ENCODE peak calls at places on chromosomes 7 and 10, in five cellular contexts. One of them, this sample, is unnamed.

GRCh38 chr7:92765725-92766124 is 70.6 kb downstream of the CDK6 start:
- DNase-seq in SJSA1: peak; percentile 72
- DNase-seq in posterior vena cava: no peak
- DNase-seq in prostate gland: no peak
- DNase-seq in lower leg skin: no peak
- DNase-seq in this sample: no peak

GRCh38 chr10:125691160-125691981 is 8.4 kb upstream of the TEX36 start:
- DNase-seq in SJSA1: no peak
- DNase-seq in posterior vena cava: no peak
- DNase-seq in prostate gland: no peak
- DNase-seq in lower leg skin: no peak
- DNase-seq in this sample: no peak

GRCh38 chr7:139752600-139752999 is 25.2 kb downstream of the HIPK2 start:
- DNase-seq in SJSA1: no peak
- DNase-seq in posterior vena cava: no peak
- DNase-seq in prostate gland: no peak
- DNase-seq in lower leg skin: peak; percentile 34
- DNase-seq in this sample: no peak

GRCh38 chr10:88038268-88038667 is 174.8 kb downstream of the PTEN start:
- DNase-seq in SJSA1: no peak
- DNase-seq in posterior vena cava: no peak
- DNase-seq in prostate gland: no peak
- DNase-seq in lower leg skin: no peak
- DNase-seq in this sample: no peak

GRCh38 chr7:125316451-125316850 is 386.8 kb upstream of the POT1 start:
- DNase-seq in SJSA1: no peak
- DNase-seq in posterior vena cava: no peak
- DNase-seq in prostate gland: no peak
- DNase-seq in lower leg skin: no peak
- DNase-seq in this sample: no peak

GRCh38 chr10:103709341-103709920 is 145.9 kb downstream of the SH3PXD2A start:
- DNase-seq in SJSA1: no peak
- DNase-seq in posterior vena cava: no peak
- DNase-seq in prostate gland: no peak
- DNase-seq in lower leg skin: no peak
- DNase-seq in this sample: no peak

GRCh38 chr7:27129729-27130539 is 623 bp downstream of the HOXA4 start:
- DNase-seq in SJSA1: peak; percentile 61
- DNase-seq in posterior vena cava: no peak
- DNase-seq in prostate gland: no peak
- DNase-seq in lower leg skin: peak; percentile 87
- DNase-seq in this sample: peak; percentile 75

GRCh38 chr10:11150255-11150731 is 132.6 kb downstream of the CELF2 start:
- DNase-seq in SJSA1: no peak
- DNase-seq in posterior vena cava: no peak
- DNase-seq in prostate gland: no peak
- DNase-seq in lower leg skin: no peak
- DNase-seq in this sample: no peak

GRCh38 chr7:122198581-122198980 is 54.5 kb upstream of the AASS start:
- DNase-seq in SJSA1: no peak
- DNase-seq in posterior vena cava: no peak
- DNase-seq in prostate gland: no peak
- DNase-seq in lower leg skin: no peak
- DNase-seq in this sample: no peak

GRCh38 chr10:56116684-56117083 is 244.4 kb downstream of the ZWINT start:
- DNase-seq in SJSA1: no peak
- DNase-seq in posterior vena cava: no peak
- DNase-seq in prostate gland: no peak
- DNase-seq in lower leg skin: no peak
- DNase-seq in this sample: no peak

GRCh38 chr10:131625041-131625440 is 275.8 kb upstream of the PPP2R2D start:
- DNase-seq in SJSA1: no peak
- DNase-seq in posterior vena cava: peak; percentile 80
- DNase-seq in prostate gland: no peak
- DNase-seq in lower leg skin: peak; percentile 56
- DNase-seq in this sample: no peak

GRCh38 chr10:99410876-99411275 is 19.5 kb downstream of the GOT1 start:
- DNase-seq in SJSA1: no peak
- DNase-seq in posterior vena cava: no peak
- DNase-seq in prostate gland: no peak
- DNase-seq in lower leg skin: no peak
- DNase-seq in this sample: no peak

GRCh38 chr7:105838273-105839141 is 37.9 kb downstream of the ATXN7L1 start:
- DNase-seq in SJSA1: peak; percentile 57
- DNase-seq in posterior vena cava: no peak
- DNase-seq in prostate gland: no peak
- DNase-seq in lower leg skin: no peak
- DNase-seq in this sample: peak; percentile 70

GRCh38 chr10:1627945-1628344 is 109.4 kb downstream of the ADARB2 start:
- DNase-seq in SJSA1: no peak
- DNase-seq in posterior vena cava: no peak
- DNase-seq in prostate gland: no peak
- DNase-seq in lower leg skin: peak; percentile 60
- DNase-seq in this sample: no peak

GRCh38 chr7:134470864-134471263 is 12.0 kb upstream of the AKR1B1 start:
- DNase-seq in SJSA1: peak; percentile 70
- DNase-seq in posterior vena cava: no peak
- DNase-seq in prostate gland: no peak
- DNase-seq in lower leg skin: no peak
- DNase-seq in this sample: no peak

GRCh38 chr7:68461430-68461829 is 1136.8 kb upstream of the AUTS2 start:
- DNase-seq in SJSA1: no peak
- DNase-seq in posterior vena cava: no peak
- DNase-seq in prostate gland: no peak
- DNase-seq in lower leg skin: no peak
- DNase-seq in this sample: no peak

GRCh38 chr7:106022193-106022821 is 59.2 kb downstream of the CDHR3 start:
- DNase-seq in SJSA1: no peak
- DNase-seq in posterior vena cava: no peak
- DNase-seq in prostate gland: no peak
- DNase-seq in lower leg skin: no peak
- DNase-seq in this sample: no peak

GRCh38 chr10:6619663-6620062 is 39.6 kb upstream of the PRKCQ start:
- DNase-seq in SJSA1: no peak
- DNase-seq in posterior vena cava: no peak
- DNase-seq in prostate gland: no peak
- DNase-seq in lower leg skin: no peak
- DNase-seq in this sample: no peak

GRCh38 chr10:113716109-113717010 is 35.1 kb upstream of the PLEKHS1 start:
- DNase-seq in SJSA1: no peak
- DNase-seq in posterior vena cava: no peak
- DNase-seq in prostate gland: no peak
- DNase-seq in lower leg skin: no peak
- DNase-seq in this sample: no peak

GRCh38 chr10:77320852-77321496 is 316.6 kb downstream of the KCNMA1 start:
- DNase-seq in SJSA1: no peak
- DNase-seq in posterior vena cava: no peak
- DNase-seq in prostate gland: no peak
- DNase-seq in lower leg skin: no peak
- DNase-seq in this sample: no peak

GRCh38 chr10:114271014-114271778 is 32.1 kb downstream of the VWA2 start:
- DNase-seq in SJSA1: peak; percentile 83
- DNase-seq in posterior vena cava: peak; percentile 10
- DNase-seq in prostate gland: peak; percentile 71
- DNase-seq in lower leg skin: peak; percentile 81
- DNase-seq in this sample: peak; percentile 57

GRCh38 chr7:100220833-100221718 is 1.3 kb downstream of the PVRIG start:
- DNase-seq in SJSA1: no peak
- DNase-seq in posterior vena cava: no peak
- DNase-seq in prostate gland: no peak
- DNase-seq in lower leg skin: no peak
- DNase-seq in this sample: no peak

GRCh38 chr10:49592726-49593563 is 17.2 kb upstream of the SLC18A3 start:
- DNase-seq in SJSA1: peak; percentile 67
- DNase-seq in posterior vena cava: no peak
- DNase-seq in prostate gland: no peak
- DNase-seq in lower leg skin: peak; percentile 85
- DNase-seq in this sample: peak; percentile 65

GRCh38 chr10:125084191-125085186 is 75.9 kb downstream of the CTBP2 start:
- DNase-seq in SJSA1: peak; percentile 91
- DNase-seq in posterior vena cava: peak; percentile 88
- DNase-seq in prostate gland: no peak
- DNase-seq in lower leg skin: no peak
- DNase-seq in this sample: no peak

GRCh38 chr10:5960070-5960972 is 17.0 kb downstream of the IL15RA start:
- DNase-seq in SJSA1: peak; percentile 37
- DNase-seq in posterior vena cava: peak; percentile 50
- DNase-seq in prostate gland: no peak
- DNase-seq in lower leg skin: peak; percentile 73
- DNase-seq in this sample: no peak

GRCh38 chr10:72235544-72236279 is 19.6 kb upstream of the ASCC1 start:
- DNase-seq in SJSA1: no peak
- DNase-seq in posterior vena cava: no peak
- DNase-seq in prostate gland: no peak
- DNase-seq in lower leg skin: no peak
- DNase-seq in this sample: no peak

GRCh38 chr10:32731527-32731926 is 226.5 kb downstream of the ITGB1 start:
- DNase-seq in SJSA1: no peak
- DNase-seq in posterior vena cava: no peak
- DNase-seq in prostate gland: no peak
- DNase-seq in lower leg skin: no peak
- DNase-seq in this sample: no peak